ENCODE peak calls at places on chromosomes 11 and 22, in four cellular contexts. One of them, this sample, is unnamed.

GRCh38 chr11:23192256-23192655 is 332.0 kb upstream of the CCDC179 start:
- DNase-seq in Karpas-422: no peak
- DNase-seq in LoVo: no peak
- DNase-seq in heart right ventricle: no peak
- DNase-seq in this sample: no peak

GRCh38 chr11:11022126-11022730 is 164.4 kb upstream of the ZBED5 start:
- DNase-seq in Karpas-422: peak; percentile 68
- DNase-seq in LoVo: peak; percentile 45
- DNase-seq in heart right ventricle: no peak
- DNase-seq in this sample: peak; percentile 45

GRCh38 chr11:64516226-64516625 is 74.8 kb upstream of the SLC22A12 start:
- DNase-seq in Karpas-422: peak; percentile 55
- DNase-seq in LoVo: no peak
- DNase-seq in heart right ventricle: no peak
- DNase-seq in this sample: no peak

GRCh38 chr11:129973068-129973467 is 29.6 kb downstream of the PRDM10 start:
- DNase-seq in Karpas-422: peak; percentile 86
- DNase-seq in LoVo: no peak
- DNase-seq in heart right ventricle: no peak
- DNase-seq in this sample: peak; percentile 56

GRCh38 chr11:2265396-2265795 is 5.0 kb downstream of the ASCL2 start:
- DNase-seq in Karpas-422: peak; percentile 79
- DNase-seq in LoVo: no peak
- DNase-seq in heart right ventricle: no peak
- DNase-seq in this sample: no peak

GRCh38 chr11:61768376-61769076 is 16.1 kb downstream of the MYRF start:
- DNase-seq in Karpas-422: no peak
- DNase-seq in LoVo: no peak
- DNase-seq in heart right ventricle: no peak
- DNase-seq in this sample: no peak

GRCh38 chr22:24968066-24968561 is 15.6 kb downstream of the KIAA1671 start:
- DNase-seq in Karpas-422: no peak
- DNase-seq in LoVo: peak; percentile 57
- DNase-seq in heart right ventricle: peak; percentile 29
- DNase-seq in this sample: no peak

GRCh38 chr11:7579226-7579825 is 65.5 kb downstream of the PPFIBP2 start:
- DNase-seq in Karpas-422: no peak
- DNase-seq in LoVo: no peak
- DNase-seq in heart right ventricle: no peak
- DNase-seq in this sample: no peak

GRCh38 chr11:45922425-45923082 is at the start of gene LARGE2:
- DNase-seq in Karpas-422: peak; percentile 82
- DNase-seq in LoVo: peak; percentile 59
- DNase-seq in heart right ventricle: no peak
- DNase-seq in this sample: no peak

GRCh38 chr11:27698872-27699241 is 1.4 kb downstream of the BDNF start:
- DNase-seq in Karpas-422: peak; percentile 91
- DNase-seq in LoVo: peak; percentile 80
- DNase-seq in heart right ventricle: peak; percentile 78
- DNase-seq in this sample: peak; percentile 92

GRCh38 chr11:72904016-72904415 is 89.8 kb downstream of the ATG16L2 start:
- DNase-seq in Karpas-422: no peak
- DNase-seq in LoVo: no peak
- DNase-seq in heart right ventricle: no peak
- DNase-seq in this sample: no peak

GRCh38 chr11:110434952-110435779 is 5.4 kb downstream of the FDX1 start:
- DNase-seq in Karpas-422: peak; percentile 79
- DNase-seq in LoVo: no peak
- DNase-seq in heart right ventricle: no peak
- DNase-seq in this sample: no peak

GRCh38 chr11:61955031-61955415 is 4.9 kb downstream of the BEST1 start:
- DNase-seq in Karpas-422: no peak
- DNase-seq in LoVo: no peak
- DNase-seq in heart right ventricle: peak; percentile 62
- DNase-seq in this sample: no peak